ENCODE peak calls at places on chromosomes 11 and 22, in four cellular contexts. M, T, J and I are unnamed samples.
A peak's percentile ranks its signal among the peaks of the same experiment; 100 is the strongest.

GRCh38 chr11:43268161-43268560 is 43.6 kb upstream of the API5 start:
- DNase-seq in M (no peak), T (no peak), J (no peak), I (no peak)

GRCh38 chr11:75554258-75555022 is 7.6 kb upstream of the SERPINH1 start:
- DNase-seq in M (no peak), T (no peak), J (peak; percentile 74), I (no peak)

GRCh38 chr11:112318193-112318592 is 57.5 kb upstream of the PLET1 start:
- DNase-seq in M (no peak), T (no peak), J (no peak), I (no peak)

GRCh38 chr11:86211619-86212018 is 32.9 kb upstream of the EED start:
- DNase-seq in M (peak; percentile 74), T (no peak), J (no peak), I (no peak)

GRCh38 chr22:47054231-47055072 is 292.0 kb downstream of the TBC1D22A start:
- DNase-seq in M (no peak), T (no peak), J (no peak), I (no peak)

GRCh38 chr11:104918113-104918824 is 20.0 kb upstream of the CASP12 start:
- DNase-seq in M (no peak), T (no peak), J (no peak), I (no peak)

GRCh38 chr22:29470159-29470855 is 9.7 kb upstream of the NEFH start:
- DNase-seq in M (no peak), T (no peak), J (peak; percentile 81), I (peak; percentile 64)

GRCh38 chr11:12587333-12587997 is 86.8 kb upstream of the TEAD1 start:
- DNase-seq in M (no peak), T (no peak), J (no peak), I (no peak)

GRCh38 chr11:74636633-74637184 is 44.3 kb downstream of the POLD3 start:
- DNase-seq in M (no peak), T (peak; percentile 3), J (peak; percentile 18), I (no peak)

GRCh38 chr22:40817737-40818136 is 1.4 kb downstream of the SLC25A17 start:
- DNase-seq in M (peak; percentile 25), T (no peak), J (no peak), I (no peak)

GRCh38 chr11:130178441-130178971 is 18.9 kb downstream of the ST14 start:
- DNase-seq in M (no peak), T (no peak), J (no peak), I (no peak)

GRCh38 chr11:28833670-28834069 is 725.5 kb downstream of the METTL15 start:
- DNase-seq in M (no peak), T (no peak), J (no peak), I (no peak)

GRCh38 chr11:107689317-107690202 is 22.3 kb downstream of the SLN start:
- DNase-seq in M (no peak), T (peak; percentile 69), J (peak; percentile 33), I (peak; percentile 12)

GRCh38 chr11:113567097-113567496 is 91.9 kb upstream of the DRD2 start:
- DNase-seq in M (no peak), T (no peak), J (no peak), I (no peak)

GRCh38 chr11:22976146-22976545 is 115.9 kb upstream of the CCDC179 start:
- DNase-seq in M (no peak), T (peak; percentile 77), J (no peak), I (no peak)

GRCh38 chr11:116357769-116358544 is 414.8 kb downstream of the BUD13 start:
- DNase-seq in M (no peak), T (no peak), J (peak; percentile 84), I (no peak)

GRCh38 chr11:125079151-125079877 is 16.2 kb downstream of the SLC37A2 start:
- DNase-seq in M (no peak), T (peak; percentile 35), J (no peak), I (no peak)

GRCh38 chr11:105632316-105632715 is 22.4 kb downstream of the GRIA4 start:
- DNase-seq in M (no peak), T (no peak), J (no peak), I (no peak)

GRCh38 chr22:21041937-21042336 is 3.8 kb upstream of the LRRC74B start:
- DNase-seq in M (no peak), T (no peak), J (no peak), I (no peak)

GRCh38 chr22:24424001-24424900 is 3.1 kb upstream of the ADORA2A start:
- DNase-seq in M (no peak), T (peak; percentile 16), J (peak; percentile 56), I (no peak)

GRCh38 chr11:69704508-69705245 is 855 bp upstream of the FGF19 start:
- DNase-seq in M (no peak), T (no peak), J (peak; percentile 76), I (no peak)

GRCh38 chr11:59158206-59159068 is 13.5 kb upstream of the DTX4 start:
- DNase-seq in M (no peak), T (peak; percentile 65), J (peak; percentile 63), I (no peak)

GRCh38 chr11:5043385-5043784 is 2.9 kb upstream of the OR52J3 start:
- DNase-seq in M (no peak), T (no peak), J (no peak), I (no peak)

GRCh38 chr11:128324531-128325141 is 262.7 kb downstream of the ETS1 start:
- DNase-seq in M (no peak), T (no peak), J (no peak), I (no peak)

GRCh38 chr11:23932485-23932898 is 564.4 kb upstream of the LUZP2 start:
- DNase-seq in M (no peak), T (no peak), J (no peak), I (no peak)

GRCh38 chr11:124586247-124586860 is 16.6 kb downstream of the OR8A1 start:
- DNase-seq in M (no peak), T (peak; percentile 18), J (peak; percentile 36), I (no peak)

GRCh38 chr11:17812286-17813187 is 78.0 kb downstream of the KCNC1 start:
- DNase-seq in M (no peak), T (no peak), J (no peak), I (no peak)

GRCh38 chr11:128467610-128468041 is 119.7 kb downstream of the ETS1 start:
- DNase-seq in M (no peak), T (no peak), J (no peak), I (no peak)

GRCh38 chr11:113179181-113179701 is 135.1 kb upstream of the TTC12 start:
- DNase-seq in M (no peak), T (no peak), J (no peak), I (no peak)

GRCh38 chr11:42631223-42631843 is 680.5 kb upstream of the API5 start:
- DNase-seq in M (no peak), T (no peak), J (peak; percentile 7), I (no peak)

GRCh38 chr11:110148775-110149744 is 55.9 kb downstream of the ZC3H12C start:
- DNase-seq in M (no peak), T (no peak), J (peak; percentile 14), I (no peak)

GRCh38 chr11:112219476-112220232 is 6.6 kb upstream of the PTS start:
- DNase-seq in M (peak; percentile 56), T (peak; percentile 62), J (peak; percentile 71), I (peak; percentile 26)

DNA sequence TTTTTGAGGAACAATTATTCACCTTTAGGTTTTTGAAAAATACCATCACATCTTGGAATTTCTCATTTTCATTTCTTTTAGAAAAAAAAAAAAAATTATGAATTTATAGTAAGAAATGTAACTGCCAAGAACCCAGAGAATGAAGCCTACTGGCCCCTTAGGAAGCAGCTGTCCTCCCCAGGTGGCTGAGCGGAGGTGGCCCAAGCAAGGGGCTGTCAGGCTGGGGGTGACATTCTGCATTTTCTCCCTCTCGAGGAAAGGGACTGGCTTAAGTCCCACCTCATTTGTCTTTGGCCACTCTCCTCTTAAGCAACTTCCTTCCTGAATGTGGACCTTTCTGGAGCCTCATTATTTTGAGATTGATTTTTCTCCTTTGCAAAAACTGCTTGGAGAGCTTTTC is 111.9 kb downstream of the MORC2 start:
- DNase-seq in M (no peak), T (no peak), J (no peak), I (no peak)
- TF ChIP-seq SPI1 in M (no peak), T (no peak), J (no peak), I (no peak)

DNA sequence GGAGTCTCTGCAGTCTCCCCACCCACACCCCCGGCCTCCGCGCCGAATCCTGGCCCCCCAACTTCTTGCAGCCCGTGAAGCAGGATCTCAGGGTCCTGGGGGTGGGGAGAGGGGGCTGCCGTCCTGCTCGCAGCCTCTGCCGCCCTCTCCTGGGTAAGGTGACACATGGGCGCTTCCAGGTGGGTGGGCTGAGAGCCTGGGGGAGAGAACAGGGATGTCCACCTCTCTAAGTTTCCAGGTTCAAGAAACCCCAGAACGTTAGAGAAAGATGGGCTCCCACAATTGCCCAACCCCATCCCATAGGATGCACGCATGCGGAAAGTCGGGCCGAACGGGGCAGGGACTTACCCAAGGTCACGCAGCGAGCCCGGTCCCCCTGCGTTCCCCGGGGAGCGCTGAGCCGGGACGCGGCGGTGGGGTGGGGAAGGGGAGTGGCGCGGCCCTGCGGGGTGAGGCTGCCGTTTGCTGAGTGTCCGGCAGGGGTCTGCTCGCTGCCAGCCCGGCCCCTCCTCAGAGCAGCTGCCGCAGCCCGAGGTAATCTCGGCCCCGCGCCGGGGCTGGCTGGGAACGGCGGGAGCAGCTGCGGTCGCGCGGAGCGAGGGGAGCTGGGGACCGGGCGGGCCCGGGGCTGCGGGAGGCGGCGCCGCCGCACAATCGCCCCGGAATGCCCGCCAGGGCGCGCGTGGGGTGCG is 705 bp upstream of the CAPN1 start:
- DNase-seq in M (peak; percentile 19), T (peak; percentile 64), J (peak; percentile 83), I (peak; percentile 83)
- TF ChIP-seq POLR2AphosphoS5 in M (no peak), T (peak; percentile 14), J (no peak), I (no peak)

DNA sequence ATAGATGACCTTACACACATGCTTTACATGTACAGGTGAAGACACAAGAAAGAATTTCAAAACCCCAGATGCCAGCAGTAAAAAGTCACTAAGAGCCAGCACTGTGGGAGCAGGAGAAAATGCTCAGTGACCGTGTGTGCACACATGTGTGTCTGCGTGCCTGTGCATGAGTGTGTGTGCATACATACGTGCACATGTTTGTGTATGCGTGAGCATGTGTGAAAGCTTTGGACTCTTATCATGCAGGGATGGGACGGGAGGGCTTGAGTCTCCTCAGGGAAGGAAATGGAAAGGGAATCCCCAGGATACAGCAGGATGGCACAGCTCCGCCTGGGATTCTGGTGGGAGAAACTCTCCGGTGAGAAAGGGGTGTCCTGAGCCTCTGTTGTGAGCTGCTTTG is 121.5 kb upstream of the B3GAT1 start:
- DNase-seq in M (no peak), T (no peak), J (no peak), I (no peak)
- TF ChIP-seq SPI1 in M (no peak), T (no peak), J (no peak), I (no peak)

GRCh38 chr11:32431657-32432056 is 3.7 kb downstream of the WT1 start:
- DNase-seq in M (no peak), T (no peak), J (no peak), I (no peak)

GRCh38 chr11:32434116-32434386 is 1.3 kb downstream of the WT1 start:
- DNase-seq in M (no peak), T (no peak), J (no peak), I (no peak)

GRCh38 chr11:32434387-32435151 is 770 bp downstream of the WT1 start:
- DNase-seq in M (no peak), T (peak; percentile 91), J (peak; percentile 76), I (no peak)

GRCh38 chr11:32433249-32434115 is 1.9 kb downstream of the WT1 start:
- DNase-seq in M (no peak), T (no peak), J (peak; percentile 43), I (no peak)

GRCh38 chr11:32432565-32433248 is 2.6 kb downstream of the WT1 start:
- DNase-seq in M (no peak), T (no peak), J (peak; percentile 36), I (no peak)
- TF ChIP-seq POLR2AphosphoS5 in M (no peak), T (no peak), J (no peak), I (no peak)

GRCh38 chr22:49446145-49446758 is 381.4 kb downstream of the BRD1 start:
- DNase-seq in M (no peak), T (no peak), J (no peak), I (no peak)
- TF ChIP-seq SPI1 in M (no peak), T (no peak), J (no peak), I (no peak)